ENCODE peak calls at places on chromosomes 1 and 21, in five cellular contexts. A is GM23248, G is heart left ventricle, V is left lung, H is right lobe of liver. R is an unnamed sample.

GRCh38 chr1:50517488-50517887 is 94.2 kb upstream of the DMRTA2 start:
- DNase-seq in A (no peak), G (no peak), V (no peak), H (no peak), R (no peak)

GRCh38 chr1:84693009-84693408 is 2.7 kb upstream of the SSX2IP start:
- DNase-seq in A (no peak), G (no peak), V (no peak), H (no peak), R (no peak)

GRCh38 chr1:44884746-44885145 is 41.7 kb upstream of the PTCH2 start:
- DNase-seq in A (no peak), G (no peak), V (no peak), H (no peak), R (no peak)

GRCh38 chr1:190754769-190755168 is 277.1 kb upstream of the BRINP3 start:
- DNase-seq in A (peak), G (no peak), V (no peak), H (no peak), R (no peak)

GRCh38 chr1:205587576-205587975 is 44.2 kb downstream of the ELK4 start:
- DNase-seq in A (no peak), G (no peak), V (no peak), H (peak), R (no peak)

GRCh38 chr1:171784779-171785178 is 3.3 kb downstream of the METTL13 start:
- DNase-seq in A (no peak), G (no peak), V (no peak), H (no peak), R (no peak)

GRCh38 chr1:246946366-246946765 is 14.6 kb upstream of the AHCTF1 start:
- DNase-seq in A (no peak), G (no peak), V (no peak), H (no peak), R (no peak)

GRCh38 chr1:235054961-235055360 is 73.7 kb downstream of the TOMM20 start:
- DNase-seq in A (no peak), G (no peak), V (no peak), H (no peak), R (no peak)

GRCh38 chr1:17109897-17110554 is 9.2 kb downstream of the PADI2 start:
- DNase-seq in A (no peak), G (no peak), V (no peak), H (no peak), R (no peak)

GRCh38 chr1:236039736-236040670 is 24.9 kb downstream of the NID1 start:
- DNase-seq in A (no peak), G (no peak), V (no peak), H (peak), R (no peak)

GRCh38 chr1:211783897-211784296 is 46.7 kb downstream of the LPGAT1 start:
- DNase-seq in A (no peak), G (no peak), V (no peak), H (no peak), R (no peak)

GRCh38 chr21:35090403-35090802 is 41.3 kb upstream of the RUNX1 start:
- DNase-seq in A (no peak), G (no peak), V (no peak), H (no peak), R (no peak)

GRCh38 chr21:42411891-42412635 is 8.4 kb downstream of the UBASH3A start:
- DNase-seq in A (no peak), G (no peak), V (no peak), H (peak), R (no peak)

GRCh38 chr1:45444609-45445131 is 46.3 kb downstream of the TESK2 start:
- DNase-seq in A (no peak), G (no peak), V (no peak), H (no peak), R (no peak)

GRCh38 chr1:10664251-10664650 is 132.2 kb downstream of the CASZ1 start:
- DNase-seq in A (no peak), G (no peak), V (no peak), H (peak), R (no peak)

GRCh38 chr1:29700522-29700921 is 464.2 kb downstream of the PTPRU start:
- DNase-seq in A (no peak), G (no peak), V (no peak), H (no peak), R (no peak)

GRCh38 chr1:232477728-232478127 is 152.2 kb downstream of the SIPA1L2 start:
- DNase-seq in A (peak), G (no peak), V (no peak), H (no peak), R (no peak)

GRCh38 chr1:202078211-202078610 is 44.5 kb upstream of the GPR37L1 start:
- DNase-seq in A (no peak), G (no peak), V (no peak), H (no peak), R (no peak)

GRCh38 chr1:198088360-198089071 is 68.3 kb upstream of the NEK7 start:
- DNase-seq in A (peak), G (no peak), V (no peak), H (no peak), R (no peak)

GRCh38 chr21:19899645-19900044 is 1098.6 kb upstream of the NCAM2 start:
- DNase-seq in A (no peak), G (no peak), V (no peak), H (no peak), R (no peak)

GRCh38 chr1:15341634-15342375 is 67.9 kb upstream of the EFHD2 start:
- DNase-seq in A (peak), G (no peak), V (no peak), H (no peak), R (no peak)

GRCh38 chr1:112177314-112177713 is 187.8 kb upstream of the KCND3 start:
- DNase-seq in A (no peak), G (no peak), V (no peak), H (no peak), R (no peak)

GRCh38 chr1:32741417-32742131 is 39.0 kb upstream of the SYNC start:
- DNase-seq in A (peak), G (no peak), V (peak), H (peak), R (no peak)

GRCh38 chr1:157995575-157996169 is 2.2 kb downstream of the KIRREL1 start:
- DNase-seq in A (no peak), G (no peak), V (no peak), H (no peak), R (no peak)

GRCh38 chr1:225766967-225767413 is 10.6 kb upstream of the SRP9 start:
- DNase-seq in A (peak), G (no peak), V (no peak), H (no peak), R (no peak)

GRCh38 chr1:76744989-76745388 is 122.3 kb upstream of the ST6GALNAC5 start:
- DNase-seq in A (no peak), G (no peak), V (no peak), H (no peak), R (no peak)

GRCh38 chr1:16145030-16145987 is 10.6 kb downstream of the EPHA2 start:
- DNase-seq in A (peak), G (peak), V (peak), H (peak), R (no peak)

DNA sequence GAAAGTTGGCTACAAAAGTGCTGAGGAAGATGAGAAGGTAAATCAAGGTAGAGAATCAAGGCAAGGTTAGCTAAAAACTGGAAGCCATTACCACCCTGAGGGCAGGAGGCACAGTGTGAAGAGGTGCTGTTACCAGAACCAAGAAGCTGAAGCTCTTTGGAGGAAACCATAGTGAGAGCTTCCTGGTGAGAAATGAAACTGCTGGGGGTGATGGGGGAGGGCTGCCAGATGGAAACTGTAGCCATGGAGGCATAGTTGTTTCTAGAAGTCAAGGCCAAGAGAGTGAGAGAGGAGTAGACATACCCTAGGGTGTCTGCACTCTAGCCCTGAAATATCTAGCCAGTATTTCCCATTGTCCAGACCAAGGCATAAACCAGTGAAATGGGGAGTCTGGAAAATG is 28.7 kb downstream of the IFI44 start:
- DNase-seq in A (no peak), G (no peak), V (no peak), H (no peak), R (no peak)
- H3K4me3 ChIP-seq in A (no peak), G (no peak), V (no peak), H (no peak), R (no peak)

DNA sequence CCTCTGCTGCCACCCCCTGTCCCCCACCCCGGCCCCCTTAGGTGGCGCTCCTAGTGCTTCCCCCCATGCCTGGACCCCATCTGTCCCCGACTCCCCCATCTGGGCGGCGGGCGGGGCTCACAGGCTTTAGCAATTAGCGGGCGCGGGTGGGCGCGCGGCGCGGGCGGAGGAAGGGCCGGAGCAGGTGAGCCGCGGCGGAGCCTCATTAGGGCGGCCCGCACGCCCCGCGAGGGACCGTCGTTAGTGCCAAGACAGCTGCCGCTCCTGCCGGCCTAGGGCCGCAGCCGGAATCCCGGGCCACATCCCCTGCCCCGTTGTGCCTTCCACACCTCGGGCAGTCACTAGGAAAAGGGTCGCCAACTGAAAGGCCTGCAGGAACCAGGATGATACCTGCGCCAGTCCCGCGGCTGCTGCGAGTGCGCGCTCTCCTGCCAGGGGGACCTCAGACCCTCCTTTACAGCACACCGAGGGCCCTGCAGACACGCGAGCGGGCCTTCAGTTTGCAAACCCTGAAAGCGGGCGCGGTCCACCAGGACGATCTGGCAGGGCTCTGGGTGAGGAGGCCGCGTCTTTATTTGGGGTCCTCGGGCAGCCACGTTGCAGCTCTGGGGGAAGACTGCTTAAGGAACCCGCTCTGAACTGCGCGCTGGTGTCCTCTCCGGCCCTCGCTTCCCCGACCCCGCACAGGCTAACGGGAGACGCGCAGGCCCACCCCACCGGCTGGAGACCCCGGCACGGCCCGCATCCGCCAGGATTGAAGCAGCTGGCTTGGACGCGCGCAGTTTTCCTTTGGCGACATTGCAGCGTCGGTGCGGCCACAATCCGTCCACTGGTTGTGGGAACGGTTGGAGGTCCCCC is 7.6 kb downstream of the OLIG2 start:
- DNase-seq in A (no peak), G (no peak), V (no peak), H (peak), R (no peak)
- H3K4me3 ChIP-seq in A (no peak), G (no peak), V (no peak), H (no peak), R (no peak)

GRCh38 chr21:45768011-45768740 is 124.7 kb downstream of the PCBP3 start:
- DNase-seq in A (peak), G (peak), V (no peak), H (no peak), R (no peak)
- H3K4me3 ChIP-seq in A (no peak), G (no peak), V (no peak), H (no peak), R (no peak)

GRCh38 chr1:181062800-181063428 is 25.6 kb upstream of the IER5 start:
- DNase-seq in A (peak), G (no peak), V (no peak), H (no peak), R (no peak)
- H3K4me3 ChIP-seq in A (peak), G (no peak), V (no peak), H (no peak), R (peak)

GRCh38 chr1:12620142-12620865 is 2.3 kb upstream of the DHRS3 start:
- DNase-seq in A (peak), G (no peak), V (no peak), H (no peak), R (no peak)
- H3K4me3 ChIP-seq in A (peak), G (no peak), V (peak), H (peak), R (no peak)

DNA sequence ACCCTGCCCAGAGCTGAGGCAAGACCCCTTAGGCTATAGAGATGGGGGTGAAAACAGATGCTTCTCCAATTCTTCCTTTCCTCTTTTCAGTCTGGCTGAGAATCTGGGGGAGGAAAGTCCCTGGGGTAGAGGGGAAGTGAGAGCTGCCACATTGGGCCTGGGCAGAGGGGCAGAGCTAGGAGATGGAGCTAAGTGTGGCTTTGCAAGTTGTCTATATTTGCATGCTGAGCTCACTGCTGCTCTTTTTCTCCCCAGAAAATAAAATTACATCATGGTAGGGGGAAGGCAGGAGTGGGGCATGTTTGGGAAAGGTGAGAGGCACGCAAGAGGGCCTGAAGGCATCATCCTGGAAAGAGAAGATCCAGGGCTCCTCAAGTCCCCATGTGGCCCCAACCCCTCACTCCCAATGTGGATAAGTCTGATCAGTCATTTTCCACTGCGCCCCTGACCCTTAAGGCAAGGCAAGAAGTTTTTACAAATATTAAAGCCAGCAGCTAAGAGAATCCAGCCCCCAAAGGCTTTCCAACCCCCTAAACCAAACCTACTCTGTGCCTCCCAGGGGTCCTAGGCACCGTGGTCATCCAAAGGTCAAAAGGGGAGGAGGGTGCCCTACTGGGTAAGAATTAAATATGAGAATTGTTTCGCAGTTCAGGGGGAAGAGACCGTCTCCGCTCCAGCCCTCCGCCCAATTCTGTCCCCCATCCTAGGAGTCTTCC is 500 bp upstream of the PEA15 start:
- DNase-seq in A (peak), G (no peak), V (no peak), H (peak), R (no peak)
- H3K4me3 ChIP-seq in A (peak), G (peak), V (peak), H (peak), R (no peak)